ENCODE peak calls at places on chromosome 16, in four cellular contexts. E is HTR-8/SVneo, Z is AG08395, O is left colon. R is an unnamed sample.

GRCh38 chr16:4053663-4054479 is 62.4 kb downstream of the ADCY9 start:
- DNase-seq in Z (peak), E (no peak), O (no peak), R (no peak)

GRCh38 chr16:1493746-1494094 is 560 bp downstream of the TELO2 start:
- DNase-seq in E (peak), O (peak), Z (no peak), R (no peak)

GRCh38 chr16:2586241-2586640 is 48.4 kb downstream of the PDPK1 start:
- DNase-seq in E (no peak), O (no peak), Z (no peak), R (no peak)

GRCh38 chr16:10738231-10739077 is 5.2 kb upstream of the NUBP1 start:
- DNase-seq in O (peak), E (peak), Z (no peak), R (peak)

GRCh38 chr16:88466175-88466862 is 13.2 kb downstream of the ZFPM1 start:
- DNase-seq in Z (no peak), O (no peak), E (no peak), R (no peak)

GRCh38 chr16:75048051-75048450 is 49.2 kb downstream of the ZNRF1 start:
- DNase-seq in Z (no peak), O (no peak), E (no peak), R (no peak)

GRCh38 chr16:26795184-26795583 is 271.5 kb upstream of the C16orf82 start:
- DNase-seq in O (no peak), Z (no peak), E (no peak), R (no peak)

GRCh38 chr16:75108792-75109731 is 7.5 kb downstream of the LDHD start:
- DNase-seq in E (peak), Z (peak), O (peak), R (peak)

GRCh38 chr16:27109666-27110523 is 43.2 kb downstream of the C16orf82 start:
- DNase-seq in E (peak), Z (peak), O (peak), R (peak)

GRCh38 chr16:60127196-60127595 is 1393.1 kb upstream of the GOT2 start:
- DNase-seq in E (no peak), Z (no peak), O (no peak), R (no peak)

GRCh38 chr16:81094771-81095251 is 1.4 kb downstream of the GCSH start:
- DNase-seq in O (no peak), E (no peak), Z (no peak), R (no peak)

GRCh38 chr16:29686740-29687327 is 7.9 kb downstream of the QPRT start:
- DNase-seq in E (no peak), O (no peak), Z (no peak), R (no peak)

GRCh38 chr16:89049484-89050118 is 44.1 kb upstream of the ACSF3 start:
- DNase-seq in O (peak), Z (no peak), E (no peak), R (no peak)

GRCh38 chr16:79261461-79261860 is 339.1 kb downstream of the MAF start:
- DNase-seq in O (peak), Z (no peak), E (no peak), R (peak)

GRCh38 chr16:51638338-51639135 is 487.5 kb upstream of the SALL1 start:
- DNase-seq in O (no peak), Z (peak), E (no peak), R (no peak)

R was measured in small intestine.